ENCODE peak calls at places on chromosome 12, in eight cellular contexts. W is astrocyte of the spinal cord, K is MCF 10A, U is psoas muscle, B is pancreas, G is neural progenitor cell, R is choroid plexus epithelial cell, M is epithelial cell of esophagus. C is an unnamed sample.

GRCh38 chr12:109458771-109459208 is 18.3 kb downstream of the KCTD10 start:
- DNase-seq in W (peak), K (no peak), U (no peak), B (no peak), G (peak), R (peak), M (no peak), C (no peak)

GRCh38 chr12:51322452-51322851 is 1.5 kb downstream of the BIN2 start:
- DNase-seq in W (no peak), K (no peak), U (no peak), B (no peak), G (no peak), R (no peak), M (no peak), C (no peak)

GRCh38 chr12:87689196-87689595 is 340.0 kb downstream of the C12orf50 start:
- DNase-seq in W (no peak), K (no peak), U (no peak), B (no peak), G (no peak), R (no peak), M (no peak), C (no peak)

GRCh38 chr12:96400631-96401060 is 407 bp upstream of the CDK17 start:
- DNase-seq in W (peak), K (peak), U (no peak), B (no peak), G (no peak), R (peak), M (peak), C (no peak)

GRCh38 chr12:126139355-126139754 is 1074.1 kb downstream of the AACS start:
- DNase-seq in W (no peak), K (no peak), U (no peak), B (no peak), G (no peak), R (peak), M (no peak), C (no peak)

GRCh38 chr12:68405292-68405900 is 73.2 kb upstream of the MDM1 start:
- DNase-seq in W (no peak), K (no peak), U (no peak), B (no peak), G (no peak), R (peak), M (no peak), C (no peak)

GRCh38 chr12:10385181-10385613 is 4.6 kb downstream of the KLRK1 start:
- DNase-seq in W (peak), K (peak), U (no peak), B (no peak), G (no peak), R (peak), M (peak), C (no peak)

GRCh38 chr12:46794593-46795190 is 31.1 kb downstream of the SLC38A4 start:
- DNase-seq in W (no peak), K (no peak), U (no peak), B (no peak), G (no peak), R (no peak), M (no peak), C (no peak)

DNA sequence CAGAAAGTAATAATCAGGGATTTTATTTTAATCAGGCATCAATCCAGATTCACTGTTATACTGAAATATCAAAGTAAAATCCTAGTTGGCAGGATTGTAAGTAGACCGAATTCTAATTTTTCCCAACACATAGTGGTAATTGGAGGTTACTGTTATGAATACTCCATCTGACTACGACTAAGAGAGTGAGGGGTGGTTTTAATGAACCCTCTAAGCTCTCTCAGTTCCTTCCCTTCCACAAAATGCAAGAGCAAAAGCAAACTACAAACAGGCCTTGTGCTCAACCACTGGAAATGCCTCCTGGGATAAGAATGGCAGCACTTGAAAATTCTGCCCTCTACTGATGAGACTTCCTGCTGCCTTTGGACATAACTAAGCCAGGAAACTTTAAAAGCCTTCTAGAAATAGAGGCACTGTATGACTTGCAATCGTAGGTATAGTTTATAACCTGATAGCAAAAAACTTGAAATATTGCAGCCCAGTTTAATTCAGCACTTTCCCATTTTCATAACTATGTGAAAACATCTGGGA is 184.8 kb downstream of the SLC16A7 start:
- DNase-seq in W (peak), K (peak), U (no peak), B (no peak), G (peak), R (peak), M (peak), C (no peak)
- TF ChIP-seq CTCF in W (peak), K (peak), U (no peak), B (no peak), G (peak), R (peak), M (peak), C (peak)

DNA sequence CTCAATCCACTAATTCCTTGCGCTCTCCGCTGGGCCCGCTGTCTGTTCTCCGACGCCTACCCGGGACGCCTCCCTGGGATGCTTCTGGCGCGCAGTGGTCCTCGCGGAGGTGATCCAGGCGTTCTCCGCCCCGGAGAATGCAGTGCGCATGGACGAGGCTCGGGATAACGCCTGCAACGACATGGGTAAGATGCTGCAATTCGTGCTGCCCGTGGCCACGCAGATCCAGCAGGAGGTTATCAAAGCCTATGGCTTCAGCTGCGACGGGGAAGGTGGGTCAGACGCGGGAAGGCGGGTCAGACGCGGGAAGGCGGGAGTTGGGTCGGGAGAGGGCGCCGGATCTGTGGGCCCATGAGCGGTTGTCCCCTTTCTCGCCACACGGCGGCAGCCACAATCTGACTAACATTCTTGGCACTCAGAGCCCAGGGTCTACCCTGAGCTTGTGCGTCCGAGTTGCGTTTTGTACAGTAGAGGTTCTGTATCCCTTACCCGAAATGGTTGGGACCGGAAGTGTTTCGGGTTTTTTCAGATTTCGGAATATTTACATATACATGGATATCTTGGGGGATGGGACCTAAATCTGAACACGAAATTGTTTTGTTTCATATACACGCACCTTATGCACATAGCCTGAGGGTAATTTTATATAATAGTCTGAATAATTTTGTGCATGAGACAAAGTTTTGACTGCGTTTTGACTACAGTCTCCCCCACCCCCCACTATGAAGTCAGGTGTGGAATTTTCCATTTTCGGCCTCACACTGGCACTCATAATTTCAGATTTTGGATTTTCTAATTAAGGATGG is 762 bp downstream of the C12orf57 start:
- DNase-seq in W (peak), K (peak), U (peak), B (peak), G (peak), R (peak), M (peak), C (peak)
- TF ChIP-seq CTCF in W (peak), K (peak), U (peak), B (peak), G (peak), R (peak), M (peak), C (peak)

GRCh38 chr12:120643574-120643973 is 3.1 kb downstream of the CABP1 start:
- DNase-seq in W (no peak), K (no peak), U (no peak), B (no peak), G (no peak), R (no peak), M (no peak), C (no peak)

GRCh38 chr12:120642806-120643205 is 2.4 kb downstream of the CABP1 start:
- DNase-seq in W (no peak), K (no peak), U (no peak), B (no peak), G (no peak), R (no peak), M (peak), C (no peak)

GRCh38 chr12:120640840-120641833 is 711 bp downstream of the CABP1 start:
- DNase-seq in W (peak), K (peak), U (peak), B (peak), G (peak), R (peak), M (peak), C (peak)

GRCh38 chr12:120642086-120642485 is 1.7 kb downstream of the CABP1 start:
- DNase-seq in W (no peak), K (no peak), U (no peak), B (no peak), G (no peak), R (no peak), M (no peak), C (no peak)

DNA sequence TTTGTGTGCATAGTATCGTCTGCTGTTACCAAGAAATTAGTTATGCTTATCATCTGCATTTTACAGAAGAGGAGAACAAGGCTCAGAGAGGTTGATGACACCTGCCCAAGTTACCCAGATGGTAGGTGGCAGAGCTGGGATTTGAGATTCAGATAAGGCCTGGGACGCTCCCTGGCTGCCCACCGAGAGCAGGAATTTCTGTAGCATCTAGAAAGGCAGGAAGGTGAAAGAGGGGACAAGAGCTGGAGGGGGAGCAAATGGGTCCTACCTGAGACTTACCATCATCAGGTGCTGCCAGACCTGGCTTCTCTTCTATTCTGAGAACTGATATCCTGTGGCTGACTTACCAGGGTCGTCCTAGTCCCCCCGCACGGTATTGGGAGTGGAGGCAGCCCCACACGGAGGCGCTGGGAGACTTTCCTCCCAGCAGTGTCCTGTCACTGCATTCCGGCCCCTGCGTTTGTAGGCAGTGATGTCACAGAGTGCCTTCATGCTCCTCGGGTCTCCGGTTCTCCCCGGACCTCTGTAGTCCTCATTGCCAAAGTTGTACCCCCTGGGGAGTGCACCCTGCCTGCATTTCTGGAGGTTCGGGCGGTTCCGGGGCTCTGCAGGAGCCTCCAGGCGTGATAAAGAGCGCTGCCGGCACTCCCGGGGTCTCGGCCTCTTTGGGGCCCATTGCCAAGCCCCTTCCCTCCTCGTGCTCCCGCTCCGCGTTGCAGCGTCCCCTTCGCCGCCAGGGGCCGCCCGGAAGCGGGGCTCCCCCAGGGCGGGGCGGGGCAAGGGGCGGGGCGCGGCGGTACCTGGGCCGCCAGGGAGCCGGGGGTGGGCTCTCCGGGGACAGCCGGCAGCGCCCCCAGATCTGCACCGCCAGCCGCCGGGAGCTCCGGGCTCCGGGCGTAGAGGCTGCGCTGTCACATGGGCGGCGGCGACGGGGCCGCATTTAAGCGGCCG is at the start of gene CABP1:
- DNase-seq in W (no peak), K (no peak), U (no peak), B (peak), G (peak), R (no peak), M (no peak), C (no peak)
- TF ChIP-seq CTCF in W (no peak), K (no peak), U (no peak), B (no peak), G (peak), R (peak), M (no peak), C (peak)

GRCh38 chr12:43937947-43938346 is 102.1 kb downstream of the TMEM117 start:
- DNase-seq in W (no peak), K (peak), U (no peak), B (no peak), G (no peak), R (peak), M (peak), C (no peak)
- TF ChIP-seq CTCF in W (peak), K (peak), U (no peak), B (no peak), G (peak), R (peak), M (no peak), C (peak)

GRCh38 chr12:40336573-40337199 is 111.9 kb downstream of the LRRK2 start:
- DNase-seq in W (peak), K (peak), U (no peak), B (no peak), G (no peak), R (peak), M (peak), C (no peak)
- TF ChIP-seq CTCF in W (peak), K (peak), U (peak), B (peak), G (peak), R (peak), M (peak), C (peak)

DNA sequence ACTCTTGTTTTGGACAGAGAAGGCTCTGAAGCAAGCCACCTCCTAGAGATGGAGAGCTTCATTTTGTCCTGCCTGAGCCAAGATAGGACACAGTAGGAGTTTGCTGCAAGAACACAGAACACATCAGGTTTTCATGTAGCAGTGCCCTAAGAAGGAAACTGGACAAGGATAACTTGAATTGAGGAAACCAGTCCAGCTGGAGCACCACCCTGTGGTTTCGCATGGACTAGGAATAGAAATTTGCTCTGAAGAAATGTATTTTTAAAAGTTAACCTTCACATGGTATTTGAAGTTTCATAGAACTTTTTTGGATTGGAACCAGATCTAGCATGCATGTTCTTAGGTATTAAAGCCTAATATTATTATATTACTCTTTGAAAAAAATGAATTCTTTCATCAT is 68.8 kb downstream of the RERG start:
- DNase-seq in W (peak), K (peak), U (no peak), B (no peak), G (no peak), R (peak), M (peak), C (no peak)
- TF ChIP-seq CTCF in W (peak), K (peak), U (peak), B (no peak), G (peak), R (peak), M (peak), C (no peak)

GRCh38 chr12:3141339-3142321 is 64.5 kb downstream of the TSPAN9 start:
- DNase-seq in W (no peak), K (no peak), U (no peak), B (no peak), G (no peak), R (no peak), M (no peak), C (no peak)
- TF ChIP-seq CTCF in W (no peak), K (no peak), U (no peak), B (no peak), G (peak), R (no peak), M (peak), C (no peak)

GRCh38 chr12:1706284-1707016 is 15.6 kb downstream of the ADIPOR2 start:
- DNase-seq in W (no peak), K (peak), U (no peak), B (no peak), G (no peak), R (peak), M (no peak), C (no peak)

GRCh38 chr12:1698638-1699214 is 7.9 kb downstream of the ADIPOR2 start:
- DNase-seq in W (no peak), K (no peak), U (no peak), B (no peak), G (no peak), R (no peak), M (no peak), C (no peak)

GRCh38 chr12:1705774-1706173 is 14.9 kb downstream of the ADIPOR2 start:
- DNase-seq in W (no peak), K (no peak), U (no peak), B (no peak), G (no peak), R (no peak), M (no peak), C (no peak)

GRCh38 chr12:1703771-1704170 is 12.9 kb downstream of the ADIPOR2 start:
- DNase-seq in W (no peak), K (no peak), U (no peak), B (no peak), G (no peak), R (no peak), M (no peak), C (no peak)

GRCh38 chr12:1702708-1703107 is 11.8 kb downstream of the ADIPOR2 start:
- DNase-seq in W (no peak), K (no peak), U (no peak), B (no peak), G (no peak), R (no peak), M (no peak), C (no peak)
- TF ChIP-seq CTCF in W (no peak), K (no peak), U (no peak), B (no peak), G (no peak), R (no peak), M (no peak), C (no peak)

C was measured in CD14-positive monocyte.